ENCODE peak calls at places on chromosomes 12 and 14, in five cellular contexts. A is CD8-positive, alpha-beta T cell; O is stimulated activated CD4-positive, alpha-beta T cell treated with anti-CD3 and anti-CD28 coated beads, Interleukin-15, amount 100 ng/mL, for 48 hours; B is PC-3; H is adrenal gland. U is an unnamed sample.

GRCh38 chr12:119308743-119309456 is 25.6 kb upstream of the CCDC60 start:
- DNase-seq in A (no peak), O (no peak), B (no peak), H (no peak), U (no peak)

GRCh38 chr14:99481745-99482099 is 513 bp downstream of the CCNK start:
- DNase-seq in A (no peak), O (peak), B (peak), H (no peak), U (no peak)

GRCh38 chr14:101716956-101717662 is 44.4 kb upstream of the PPP2R5C start:
- DNase-seq in A (peak), O (no peak), B (no peak), H (no peak), U (peak)

GRCh38 chr14:103908580-103908979 is 19.7 kb upstream of the TDRD9 start:
- DNase-seq in A (peak), O (no peak), B (no peak), H (no peak), U (no peak)

GRCh38 chr14:101980700-101981099 is 16.3 kb downstream of the DYNC1H1 start:
- DNase-seq in A (no peak), O (no peak), B (peak), H (peak), U (peak)

GRCh38 chr12:10705655-10706054 is 17.5 kb downstream of the YBX3 start:
- DNase-seq in A (no peak), O (no peak), B (no peak), H (no peak), U (no peak)

GRCh38 chr12:132066749-132067148 is 77.4 kb downstream of the DDX51 start:
- DNase-seq in A (no peak), O (no peak), B (no peak), H (no peak), U (no peak)

GRCh38 chr14:50040401-50040775 is 76.0 kb downstream of the VCPKMT start:
- DNase-seq in A (peak), O (no peak), B (peak), H (no peak), U (no peak)

GRCh38 chr14:71236430-71236829 is 329.2 kb downstream of the PCNX1 start:
- DNase-seq in A (no peak), O (no peak), B (no peak), H (no peak), U (no peak)

GRCh38 chr12:1618489-1618888 is 10.5 kb upstream of the WNT5B start:
- DNase-seq in A (no peak), O (no peak), B (no peak), H (no peak), U (no peak)

GRCh38 chr12:69602954-69603353 is 7.8 kb downstream of the LRRC10 start:
- DNase-seq in A (no peak), O (no peak), B (no peak), H (no peak), U (no peak)

GRCh38 chr12:83408168-83408567 is 721.5 kb downstream of the TMTC2 start:
- DNase-seq in A (no peak), O (no peak), B (no peak), H (no peak), U (no peak)

GRCh38 chr12:122851820-122852219 is 16.6 kb downstream of the HIP1R start:
- DNase-seq in A (no peak), O (no peak), B (peak), H (peak), U (no peak)

GRCh38 chr14:28494196-28494595 is 272.4 kb upstream of the FOXG1 start:
- DNase-seq in A (no peak), O (no peak), B (peak), H (no peak), U (no peak)

GRCh38 chr12:27534060-27534764 is 10.2 kb downstream of the PPFIBP1 start:
- DNase-seq in A (no peak), O (no peak), B (no peak), H (no peak), U (no peak)

GRCh38 chr12:116135209-116135930 is 142.1 kb downstream of the MED13L start:
- DNase-seq in A (no peak), O (no peak), B (peak), H (peak), U (no peak)

GRCh38 chr12:95473440-95473946 is 459 bp upstream of the METAP2 start:
- DNase-seq in A (peak), O (no peak), B (peak), H (peak), U (no peak)

GRCh38 chr12:126974779-126975178 is 1292.2 kb upstream of the TMEM132C start:
- DNase-seq in A (no peak), O (no peak), B (peak), H (no peak), U (no peak)

GRCh38 chr14:55277972-55278740 is 6.9 kb downstream of the FBXO34 start:
- DNase-seq in A (no peak), O (no peak), B (no peak), H (no peak), U (no peak)

GRCh38 chr12:34599530-34600513 is 577.5 kb downstream of the ALG10 start:
- DNase-seq in A (no peak), O (no peak), B (no peak), H (no peak), U (peak)

GRCh38 chr12:44780221-44780770 is 95.8 kb downstream of the NELL2 start:
- DNase-seq in A (no peak), O (no peak), B (no peak), H (no peak), U (no peak)

GRCh38 chr14:101502761-101503392 is 58.4 kb upstream of the DIO3 start:
- DNase-seq in A (no peak), O (no peak), B (no peak), H (no peak), U (peak)

GRCh38 chr14:60736494-60736893 is 1.9 kb downstream of the MNAT1 start:
- DNase-seq in A (no peak), O (no peak), B (peak), H (no peak), U (no peak)

GRCh38 chr14:105102893-105103292 is 37.7 kb upstream of the GPR132 start:
- DNase-seq in A (no peak), O (no peak), B (no peak), H (no peak), U (peak)

GRCh38 chr12:84136862-84137367 is 775.7 kb downstream of the SLC6A15 start:
- DNase-seq in A (no peak), O (no peak), B (peak), H (no peak), U (no peak)

GRCh38 chr12:84793558-84794367 is 118.8 kb downstream of the SLC6A15 start:
- DNase-seq in A (no peak), O (no peak), B (peak), H (no peak), U (no peak)

GRCh38 chr12:6425588-6426531 is 18.9 kb upstream of the CD27 start:
- DNase-seq in A (no peak), O (no peak), B (no peak), H (peak), U (no peak)

GRCh38 chr12:58504539-58504938 is 415.8 kb downstream of the LRIG3 start:
- DNase-seq in A (no peak), O (no peak), B (peak), H (no peak), U (no peak)

GRCh38 chr12:121794532-121795028 is 1.1 kb upstream of the RHOF start:
- DNase-seq in A (no peak), O (no peak), B (no peak), H (peak), U (peak)

GRCh38 chr12:20144341-20144740 is 224.0 kb upstream of the PDE3A start:
- DNase-seq in A (no peak), O (no peak), B (no peak), H (no peak), U (no peak)

GRCh38 chr14:35365130-35366047 is 39.2 kb downstream of the NFKBIA start:
- DNase-seq in A (peak), O (peak), B (peak), H (peak), U (no peak)

GRCh38 chr12:12528361-12529092 is 34.1 kb downstream of the DUSP16 start:
- DNase-seq in A (no peak), O (no peak), B (no peak), H (no peak), U (no peak)

GRCh38 chr14:97524579-97525319 is 727.6 kb downstream of the VRK1 start:
- DNase-seq in A (no peak), O (no peak), B (no peak), H (no peak), U (no peak)

GRCh38 chr12:107514887-107515445 is 170.6 kb upstream of the PWP1 start:
- DNase-seq in A (no peak), O (no peak), B (peak), H (no peak), U (no peak)

GRCh38 chr14:90956273-90956672 is 104.2 kb downstream of the RPS6KA5 start:
- DNase-seq in A (no peak), O (no peak), B (no peak), H (no peak), U (no peak)

GRCh38 chr12:5391638-5392037 is 40.3 kb upstream of the NTF3 start:
- DNase-seq in A (no peak), O (no peak), B (no peak), H (no peak), U (no peak)

GRCh38 chr12:93229494-93230310 is 148.0 kb upstream of the NUDT4 start:
- DNase-seq in A (no peak), O (no peak), B (peak), H (no peak), U (no peak)

GRCh38 chr12:6211421-6211869 is 11.2 kb downstream of the CD9 start:
- DNase-seq in A (no peak), O (no peak), B (no peak), H (no peak), U (no peak)

U was measured in RWPE2.